ENCODE peak calls at places on chromosomes 1 and 21, in six cellular contexts. One of them, this sample, is unnamed.
A peak's percentile ranks its signal among the peaks of the same experiment; 100 is the strongest.

GRCh38 chr1:20110679-20111078 is 8.7 kb downstream of the PLA2G2D start:
- DNase-seq in fibroblast of the aortic adventitia: peak; percentile 91
- DNase-seq in prostate gland: no peak
- DNase-seq in NB4: no peak
- DNase-seq in breast epithelium: peak; percentile 65
- DNase-seq in cardiac muscle cell: peak; percentile 94
- DNase-seq in this sample: no peak

GRCh38 chr1:59186656-59187055 is 110.2 kb upstream of the FGGY start:
- DNase-seq in NB4: no peak
- DNase-seq in cardiac muscle cell: peak; percentile 60
- DNase-seq in breast epithelium: no peak
- DNase-seq in prostate gland: no peak
- DNase-seq in fibroblast of the aortic adventitia: peak; percentile 81
- DNase-seq in this sample: no peak

GRCh38 chr1:224106568-224107281 is 7.2 kb upstream of the FBXO28 start:
- DNase-seq in fibroblast of the aortic adventitia: peak; percentile 42
- DNase-seq in NB4: peak; percentile 74
- DNase-seq in breast epithelium: peak; percentile 51
- DNase-seq in prostate gland: peak; percentile 59
- DNase-seq in cardiac muscle cell: peak; percentile 56
- DNase-seq in this sample: peak; percentile 69

GRCh38 chr1:154749078-154749760 is 120.9 kb downstream of the KCNN3 start:
- DNase-seq in NB4: peak; percentile 68
- DNase-seq in prostate gland: no peak
- DNase-seq in fibroblast of the aortic adventitia: peak; percentile 61
- DNase-seq in breast epithelium: no peak
- DNase-seq in cardiac muscle cell: peak; percentile 69
- DNase-seq in this sample: peak; percentile 44

GRCh38 chr1:235858784-235859183 is 7.9 kb downstream of the LYST start:
- DNase-seq in prostate gland: no peak
- DNase-seq in breast epithelium: no peak
- DNase-seq in fibroblast of the aortic adventitia: no peak
- DNase-seq in cardiac muscle cell: no peak
- DNase-seq in NB4: no peak
- DNase-seq in this sample: no peak

GRCh38 chr1:206579747-206580437 is 32.4 kb downstream of the EIF2D start:
- DNase-seq in prostate gland: no peak
- DNase-seq in NB4: peak; percentile 97
- DNase-seq in cardiac muscle cell: peak; percentile 35
- DNase-seq in breast epithelium: peak; percentile 44
- DNase-seq in fibroblast of the aortic adventitia: peak; percentile 29
- DNase-seq in this sample: peak; percentile 92

GRCh38 chr1:28864695-28865094 is 49.7 kb upstream of the EPB41 start:
- DNase-seq in fibroblast of the aortic adventitia: no peak
- DNase-seq in cardiac muscle cell: no peak
- DNase-seq in NB4: no peak
- DNase-seq in prostate gland: no peak
- DNase-seq in breast epithelium: no peak
- DNase-seq in this sample: no peak

GRCh38 chr1:27727126-27727525 is 1.4 kb downstream of the FAM76A start:
- DNase-seq in cardiac muscle cell: peak; percentile 26
- DNase-seq in fibroblast of the aortic adventitia: peak; percentile 58
- DNase-seq in prostate gland: no peak
- DNase-seq in breast epithelium: no peak
- DNase-seq in NB4: peak; percentile 8
- DNase-seq in this sample: no peak

GRCh38 chr21:31656199-31657095 is 3.0 kb upstream of the SOD1 start:
- DNase-seq in fibroblast of the aortic adventitia: peak; percentile 44
- DNase-seq in breast epithelium: no peak
- DNase-seq in cardiac muscle cell: no peak
- DNase-seq in NB4: no peak
- DNase-seq in prostate gland: no peak
- DNase-seq in this sample: peak; percentile 66

GRCh38 chr1:5949761-5950100 is 42.5 kb downstream of the NPHP4 start:
- DNase-seq in cardiac muscle cell: no peak
- DNase-seq in NB4: no peak
- DNase-seq in breast epithelium: no peak
- DNase-seq in prostate gland: no peak
- DNase-seq in fibroblast of the aortic adventitia: no peak
- DNase-seq in this sample: no peak

GRCh38 chr1:180928272-180929230 is 15.9 kb downstream of the KIAA1614 start:
- DNase-seq in NB4: no peak
- DNase-seq in breast epithelium: no peak
- DNase-seq in fibroblast of the aortic adventitia: no peak
- DNase-seq in cardiac muscle cell: no peak
- DNase-seq in prostate gland: no peak
- DNase-seq in this sample: no peak

GRCh38 chr1:24318988-24319863 is at the start of gene GRHL3:
- DNase-seq in fibroblast of the aortic adventitia: no peak
- DNase-seq in prostate gland: peak; percentile 73
- DNase-seq in breast epithelium: peak; percentile 51
- DNase-seq in NB4: no peak
- DNase-seq in cardiac muscle cell: no peak
- DNase-seq in this sample: no peak

GRCh38 chr1:94068831-94069648 is 51.9 kb downstream of the ABCA4 start:
- DNase-seq in prostate gland: peak; percentile 44
- DNase-seq in breast epithelium: no peak
- DNase-seq in NB4: no peak
- DNase-seq in cardiac muscle cell: peak; percentile 58
- DNase-seq in fibroblast of the aortic adventitia: no peak
- DNase-seq in this sample: no peak

GRCh38 chr1:245809361-245809760 is 654.6 kb downstream of the KIF26B start:
- DNase-seq in breast epithelium: no peak
- DNase-seq in prostate gland: no peak
- DNase-seq in cardiac muscle cell: no peak
- DNase-seq in fibroblast of the aortic adventitia: no peak
- DNase-seq in NB4: peak; percentile 6
- DNase-seq in this sample: no peak

GRCh38 chr1:53326598-53327182 is 1.2 kb downstream of the LRP8 start:
- DNase-seq in fibroblast of the aortic adventitia: no peak
- DNase-seq in cardiac muscle cell: no peak
- DNase-seq in NB4: peak; percentile 87
- DNase-seq in prostate gland: no peak
- DNase-seq in breast epithelium: no peak
- DNase-seq in this sample: no peak

GRCh38 chr21:25409992-25410391 is 197.3 kb downstream of the MRPL39 start:
- DNase-seq in fibroblast of the aortic adventitia: no peak
- DNase-seq in cardiac muscle cell: no peak
- DNase-seq in breast epithelium: no peak
- DNase-seq in prostate gland: no peak
- DNase-seq in NB4: no peak
- DNase-seq in this sample: no peak

GRCh38 chr1:222441006-222441620 is 106.8 kb downstream of the HHIPL2 start:
- DNase-seq in cardiac muscle cell: no peak
- DNase-seq in fibroblast of the aortic adventitia: peak; percentile 64
- DNase-seq in prostate gland: no peak
- DNase-seq in breast epithelium: no peak
- DNase-seq in NB4: no peak
- DNase-seq in this sample: no peak

GRCh38 chr1:9376886-9377333 is 84.2 kb downstream of the SPSB1 start:
- DNase-seq in NB4: no peak
- DNase-seq in cardiac muscle cell: peak; percentile 67
- DNase-seq in breast epithelium: no peak
- DNase-seq in prostate gland: no peak
- DNase-seq in fibroblast of the aortic adventitia: peak; percentile 92
- DNase-seq in this sample: no peak

GRCh38 chr1:230067871-230068814 is 1.1 kb downstream of the GALNT2 start:
- DNase-seq in fibroblast of the aortic adventitia: no peak
- DNase-seq in NB4: peak; percentile 53
- DNase-seq in breast epithelium: peak; percentile 19
- DNase-seq in cardiac muscle cell: peak; percentile 36
- DNase-seq in prostate gland: peak; percentile 17
- DNase-seq in this sample: peak; percentile 36
- TF ChIP-seq CTCF in fibroblast of the aortic adventitia: peak; percentile 35
- TF ChIP-seq CTCF in NB4: no peak
- TF ChIP-seq CTCF in breast epithelium: no peak
- TF ChIP-seq CTCF in cardiac muscle cell: peak; percentile 26
- TF ChIP-seq CTCF in prostate gland: no peak
- TF ChIP-seq CTCF in this sample: no peak

GRCh38 chr1:201019321-201019977 is 4.1 kb downstream of the KIF21B start:
- DNase-seq in NB4: peak; percentile 96
- DNase-seq in prostate gland: no peak
- DNase-seq in cardiac muscle cell: peak; percentile 81
- DNase-seq in fibroblast of the aortic adventitia: peak; percentile 10
- DNase-seq in breast epithelium: peak; percentile 40
- DNase-seq in this sample: peak; percentile 94

GRCh38 chr1:201016943-201017827 is 6.3 kb downstream of the KIF21B start:
- DNase-seq in prostate gland: no peak
- DNase-seq in breast epithelium: no peak
- DNase-seq in cardiac muscle cell: no peak
- DNase-seq in NB4: peak; percentile 37
- DNase-seq in fibroblast of the aortic adventitia: no peak
- DNase-seq in this sample: peak; percentile 57

GRCh38 chr1:201016211-201016651 is 7.3 kb downstream of the KIF21B start:
- DNase-seq in cardiac muscle cell: peak; percentile 44
- DNase-seq in prostate gland: no peak
- DNase-seq in breast epithelium: no peak
- DNase-seq in NB4: peak; percentile 15
- DNase-seq in fibroblast of the aortic adventitia: no peak
- DNase-seq in this sample: no peak

GRCh38 chr1:201015551-201016091 is 7.9 kb downstream of the KIF21B start:
- DNase-seq in fibroblast of the aortic adventitia: no peak
- DNase-seq in NB4: peak; percentile 69
- DNase-seq in breast epithelium: no peak
- DNase-seq in prostate gland: no peak
- DNase-seq in cardiac muscle cell: no peak
- DNase-seq in this sample: no peak

DNA sequence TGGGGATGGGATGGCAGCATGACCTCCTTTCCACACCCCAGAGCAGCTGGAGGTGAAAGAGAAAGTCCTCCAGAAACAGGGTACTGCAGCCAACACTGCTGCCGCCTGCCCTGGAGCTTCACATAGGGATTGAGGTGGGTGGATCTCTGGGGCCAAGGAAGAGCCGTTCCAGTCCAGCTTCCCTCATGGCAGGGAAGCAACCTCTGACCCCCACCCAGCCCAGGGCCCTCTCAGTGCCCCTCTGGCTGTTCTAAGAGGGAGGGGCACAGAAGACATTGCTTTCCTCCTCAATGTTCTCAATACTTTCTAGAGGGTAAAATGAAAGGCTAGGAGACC is 5.7 kb downstream of the KIF21B start:
- DNase-seq in prostate gland: no peak
- DNase-seq in cardiac muscle cell: no peak
- DNase-seq in NB4: no peak
- DNase-seq in breast epithelium: no peak
- DNase-seq in fibroblast of the aortic adventitia: no peak
- DNase-seq in this sample: no peak
- H3K4me3 ChIP-seq in prostate gland: no peak overlapping the region
- H3K4me3 ChIP-seq in cardiac muscle cell: no peak overlapping the region
- H3K4me3 ChIP-seq in NB4: no peak overlapping the region
- H3K4me3 ChIP-seq in breast epithelium: no peak overlapping the region
- H3K4me3 ChIP-seq in fibroblast of the aortic adventitia: no peak overlapping the region
- H3K4me3 ChIP-seq in this sample: no peak overlapping the region

DNA sequence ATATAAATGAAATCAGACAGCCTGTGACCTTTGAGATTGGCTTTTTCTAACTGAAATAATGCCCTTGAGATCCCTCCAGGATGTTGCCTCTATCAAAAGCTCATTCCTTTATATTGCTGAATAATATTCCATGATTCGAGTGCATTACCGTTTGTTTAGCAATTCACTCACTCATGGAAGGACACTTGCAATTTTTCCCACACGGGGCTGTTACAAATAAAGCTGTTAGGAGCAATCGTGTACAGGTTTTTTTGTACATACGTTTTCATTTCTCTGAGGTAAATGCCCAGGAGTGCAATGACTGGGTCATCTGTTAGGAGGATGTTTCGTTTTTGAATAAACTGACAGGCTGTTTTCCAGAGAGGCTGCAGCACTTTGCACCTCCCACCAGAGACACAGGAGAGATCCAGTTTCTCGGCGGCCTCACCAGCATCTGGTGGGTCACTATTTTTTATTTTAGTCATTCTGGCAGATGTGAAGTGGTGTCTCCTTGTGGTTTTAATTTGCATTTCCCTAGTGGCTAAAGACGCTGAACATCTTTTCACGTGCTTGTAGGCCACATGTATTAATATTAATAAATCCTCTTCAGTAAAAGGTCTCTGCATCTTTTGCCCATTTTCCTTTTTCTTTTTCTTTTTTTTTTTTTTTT is 11.0 kb downstream of the PRDM15 start:
- DNase-seq in prostate gland: no peak
- DNase-seq in fibroblast of the aortic adventitia: no peak
- DNase-seq in NB4: no peak
- DNase-seq in cardiac muscle cell: no peak
- DNase-seq in breast epithelium: no peak
- DNase-seq in this sample: peak; percentile 92
- TF ChIP-seq CTCF in prostate gland: no peak
- TF ChIP-seq CTCF in fibroblast of the aortic adventitia: no peak
- TF ChIP-seq CTCF in NB4: no peak
- TF ChIP-seq CTCF in cardiac muscle cell: no peak
- TF ChIP-seq CTCF in breast epithelium: no peak
- TF ChIP-seq CTCF in this sample: no peak

DNA sequence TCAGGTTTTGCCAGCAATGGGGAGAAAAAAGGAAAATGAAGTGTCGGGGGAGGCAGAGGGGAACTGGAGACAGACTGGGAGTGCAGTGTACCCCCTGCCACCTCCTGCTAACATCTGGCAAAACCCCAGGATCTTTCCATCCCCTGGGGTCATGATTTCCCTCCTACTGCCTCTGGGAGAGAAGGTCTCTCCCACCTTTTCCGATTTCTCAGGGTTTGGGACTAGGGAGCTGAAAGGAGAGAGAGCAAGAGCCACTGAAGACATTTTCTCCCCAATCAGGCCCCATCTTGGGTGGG is 5.1 kb downstream of the FHL3 start:
- DNase-seq in prostate gland: no peak
- DNase-seq in NB4: no peak
- DNase-seq in cardiac muscle cell: no peak
- DNase-seq in fibroblast of the aortic adventitia: no peak
- DNase-seq in breast epithelium: no peak
- DNase-seq in this sample: no peak
- H3K4me3 ChIP-seq in prostate gland: no peak overlapping the region
- H3K4me3 ChIP-seq in NB4: peak overlapping the region; percentile 45
- H3K4me3 ChIP-seq in cardiac muscle cell: no peak overlapping the region
- H3K4me3 ChIP-seq in fibroblast of the aortic adventitia: peak overlapping the region; percentile 28
- H3K4me3 ChIP-seq in breast epithelium: peak overlapping the region; percentile 46
- H3K4me3 ChIP-seq in this sample: no peak overlapping the region

DNA sequence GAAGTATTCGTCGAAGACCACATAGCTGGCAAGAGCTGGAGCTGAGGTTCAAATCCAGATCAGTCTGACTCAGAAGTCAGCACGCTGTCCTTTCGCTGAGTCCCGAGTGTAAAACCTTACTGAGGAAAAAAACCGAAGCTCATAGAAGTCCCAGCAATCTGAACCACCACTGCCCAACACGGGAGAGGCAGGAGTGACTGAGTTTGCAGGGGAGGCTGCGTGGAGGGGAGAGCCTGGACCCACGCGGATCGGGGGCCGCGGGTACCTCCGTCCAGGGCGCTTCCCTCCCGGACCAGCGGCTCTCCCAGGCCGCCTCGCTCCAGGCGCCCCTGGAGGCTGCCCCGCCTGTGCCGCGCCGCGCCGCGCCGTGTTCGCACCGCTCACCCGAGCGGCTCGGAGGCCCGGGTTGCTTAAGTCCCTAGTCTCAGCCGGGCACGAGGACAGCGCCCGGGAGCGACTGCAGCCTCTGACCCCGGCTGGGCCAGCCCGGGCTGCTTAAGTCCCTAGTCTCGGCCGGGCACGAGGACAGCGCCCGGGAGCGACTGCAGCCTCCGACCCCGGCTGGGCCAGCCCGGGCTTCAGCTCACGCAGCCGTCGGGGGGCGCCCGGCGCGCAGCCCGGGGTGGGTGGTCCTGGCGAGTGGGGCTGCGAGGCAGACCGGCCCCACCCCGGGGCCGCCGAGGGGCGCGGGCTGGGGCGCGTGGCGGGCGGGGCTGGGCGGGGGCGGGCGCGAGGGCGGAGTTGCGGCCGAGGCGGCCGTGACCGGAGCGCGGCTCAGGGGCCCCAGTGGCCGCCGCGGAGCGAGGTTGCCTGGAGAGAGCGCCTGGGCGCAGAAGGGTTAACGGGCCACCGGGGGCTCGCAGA is at the start of gene ADAMTSL4:
- DNase-seq in prostate gland: no peak
- DNase-seq in breast epithelium: no peak
- DNase-seq in cardiac muscle cell: peak; percentile 84
- DNase-seq in fibroblast of the aortic adventitia: peak; percentile 75
- DNase-seq in NB4: peak; percentile 86
- DNase-seq in this sample: peak; percentile 66
- TF ChIP-seq CTCF in prostate gland: no peak
- TF ChIP-seq CTCF in breast epithelium: no peak
- TF ChIP-seq CTCF in cardiac muscle cell: peak; percentile 34
- TF ChIP-seq CTCF in fibroblast of the aortic adventitia: peak; percentile 16
- TF ChIP-seq CTCF in NB4: no peak
- TF ChIP-seq CTCF in this sample: no peak